ENCODE peak calls at places on chromosomes 6 and 20, in ten cellular contexts. F, J, O, C, H, P, X, S, R and Z are unnamed samples.
A peak's percentile ranks its signal among the peaks of the same experiment; 100 is the strongest.

GRCh38 chr20:2051920-2052319 is 49.7 kb upstream of the STK35 start:
- DNase-seq in X (peak; percentile 13), P (no peak), R (no peak), C (no peak), S (no peak), O (no peak), J (no peak), H (no peak), F (no peak), Z (no peak)

GRCh38 chr6:7899046-7899888 is 11.3 kb downstream of the TXNDC5 start:
- DNase-seq in H (peak; percentile 13), J (peak; percentile 24), R (no peak), F (no peak), P (no peak), X (peak; percentile 35), O (no peak), C (no peak), S (peak; percentile 15), Z (no peak)

GRCh38 chr6:122043421-122043820 is 356.0 kb upstream of the HSF2 start:
- DNase-seq in R (no peak), P (no peak), J (no peak), H (no peak), S (no peak), O (no peak), C (no peak), X (no peak), F (no peak), Z (no peak)

GRCh38 chr6:10801224-10801848 is 37.0 kb downstream of the MAK start:
- DNase-seq in F (no peak), X (peak; percentile 60), J (peak; percentile 82), S (peak; percentile 73), C (peak; percentile 43), H (peak; percentile 62), P (no peak), R (peak; percentile 42), O (peak; percentile 75), Z (peak; percentile 27)

GRCh38 chr6:28254340-28254618 is 2.2 kb upstream of the ZKSCAN4 start:
- DNase-seq in P (no peak), S (no peak), H (no peak), R (no peak), O (no peak), F (no peak), J (no peak), X (no peak), C (no peak), Z (no peak)

GRCh38 chr6:132118144-132118543 is 167.0 kb upstream of the CCN2 start:
- DNase-seq in X (no peak), S (no peak), J (no peak), F (no peak), O (no peak), R (no peak), H (no peak), C (no peak), P (no peak), Z (no peak)

GRCh38 chr6:15626878-15627683 is 35.7 kb downstream of the DTNBP1 start:
- DNase-seq in J (peak; percentile 9), C (no peak), F (no peak), S (no peak), O (peak; percentile 49), R (no peak), P (no peak), X (no peak), H (no peak), Z (no peak)

GRCh38 chr6:162907876-162908481 is 180.2 kb downstream of the PACRG start:
- DNase-seq in O (peak; percentile 76), H (peak; percentile 86), R (peak; percentile 43), S (no peak), F (no peak), P (no peak), X (peak; percentile 52), J (peak; percentile 65), C (peak; percentile 32), Z (no peak)

GRCh38 chr6:71533939-71534379 is 245.3 kb downstream of the OGFRL1 start:
- DNase-seq in P (no peak), O (peak; percentile 65), H (peak; percentile 48), C (no peak), S (no peak), R (no peak), J (peak; percentile 45), F (no peak), X (peak; percentile 1), Z (no peak)

GRCh38 chr6:96014846-96015245 is 928 bp upstream of the FUT9 start:
- DNase-seq in P (no peak), R (no peak), O (no peak), S (no peak), X (no peak), H (no peak), C (no peak), J (no peak), F (no peak), Z (no peak)

GRCh38 chr6:42419490-42420280 is 32.0 kb downstream of the TRERF1 start:
- DNase-seq in H (no peak), S (no peak), C (no peak), O (no peak), P (no peak), X (no peak), J (no peak), R (no peak), F (no peak), Z (no peak)

GRCh38 chr20:2619961-2620595 is 32.4 kb upstream of the NOP56 start:
- DNase-seq in R (no peak), S (no peak), C (peak; percentile 45), P (no peak), J (peak; percentile 48), X (peak; percentile 29), F (no peak), O (peak; percentile 30), H (peak; percentile 5), Z (no peak)

GRCh38 chr6:16803294-16804006 is 42.2 kb upstream of the ATXN1 start:
- DNase-seq in H (peak; percentile 77), P (peak; percentile 45), F (peak; percentile 82), R (no peak), X (no peak), S (peak; percentile 73), O (peak; percentile 95), J (no peak), C (peak; percentile 80), Z (peak; percentile 40)

GRCh38 chr6:158751842-158752424 is 67.2 kb downstream of the EZR start:
- DNase-seq in H (no peak), C (no peak), O (no peak), J (no peak), X (no peak), P (no peak), R (no peak), F (no peak), S (no peak), Z (no peak)

GRCh38 chr6:158751192-158751591 is 68.0 kb downstream of the EZR start:
- DNase-seq in R (no peak), F (no peak), X (no peak), S (no peak), J (no peak), P (no peak), H (no peak), O (no peak), C (no peak), Z (no peak)

GRCh38 chr6:158754738-158755137 is 64.4 kb downstream of the EZR start:
- DNase-seq in C (no peak), S (no peak), R (no peak), O (no peak), P (no peak), X (no peak), F (no peak), H (no peak), J (no peak), Z (no peak)

GRCh38 chr6:158753826-158754225 is 65.3 kb downstream of the EZR start:
- DNase-seq in F (no peak), C (no peak), H (no peak), S (no peak), X (no peak), P (no peak), O (no peak), R (no peak), J (no peak), Z (no peak)

GRCh38 chr6:158752613-158753012 is 66.6 kb downstream of the EZR start:
- DNase-seq in J (no peak), S (no peak), F (peak; percentile 78), P (no peak), R (no peak), X (no peak), O (no peak), H (peak; percentile 43), C (no peak), Z (peak; percentile 48)
- TF ChIP-seq CTCF in J (no peak), S (no peak), F (no peak), P (no peak), R (peak; percentile 30), X (no peak), O (peak; percentile 17), H (peak; percentile 23), C (peak; percentile 48), Z (peak; percentile 39)

DNA sequence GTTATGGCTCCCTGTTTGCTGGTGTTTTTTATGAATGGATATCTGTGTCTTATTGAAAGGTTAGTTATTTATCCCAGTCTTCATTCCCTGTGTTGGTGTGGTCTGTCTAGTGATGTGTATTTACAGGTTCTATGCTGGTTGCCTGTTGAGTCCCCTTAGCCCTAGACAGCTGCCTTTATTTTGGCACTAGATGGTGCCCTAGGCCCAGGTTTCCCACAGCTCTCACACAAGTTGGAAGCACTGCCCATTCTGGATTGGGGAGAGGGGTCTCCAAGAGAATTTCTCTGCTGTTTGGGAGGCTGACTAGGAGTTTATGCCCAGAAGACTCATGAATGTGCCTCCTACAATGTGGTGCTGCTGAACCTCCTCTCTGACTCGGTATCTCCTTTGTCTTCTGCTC is 12.4 kb downstream of the GRM1 start:
- DNase-seq in X (peak; percentile 22), O (peak; percentile 49), R (peak; percentile 4), H (no peak), S (peak; percentile 62), P (no peak), C (peak; percentile 5), F (no peak), J (peak; percentile 31), Z (no peak)
- TF ChIP-seq CTCF in X (peak; percentile 39), O (peak; percentile 67), R (peak; percentile 41), H (no peak), S (peak; percentile 17), P (no peak), C (peak; percentile 42), F (no peak), J (peak; percentile 59), Z (peak; percentile 26)

DNA sequence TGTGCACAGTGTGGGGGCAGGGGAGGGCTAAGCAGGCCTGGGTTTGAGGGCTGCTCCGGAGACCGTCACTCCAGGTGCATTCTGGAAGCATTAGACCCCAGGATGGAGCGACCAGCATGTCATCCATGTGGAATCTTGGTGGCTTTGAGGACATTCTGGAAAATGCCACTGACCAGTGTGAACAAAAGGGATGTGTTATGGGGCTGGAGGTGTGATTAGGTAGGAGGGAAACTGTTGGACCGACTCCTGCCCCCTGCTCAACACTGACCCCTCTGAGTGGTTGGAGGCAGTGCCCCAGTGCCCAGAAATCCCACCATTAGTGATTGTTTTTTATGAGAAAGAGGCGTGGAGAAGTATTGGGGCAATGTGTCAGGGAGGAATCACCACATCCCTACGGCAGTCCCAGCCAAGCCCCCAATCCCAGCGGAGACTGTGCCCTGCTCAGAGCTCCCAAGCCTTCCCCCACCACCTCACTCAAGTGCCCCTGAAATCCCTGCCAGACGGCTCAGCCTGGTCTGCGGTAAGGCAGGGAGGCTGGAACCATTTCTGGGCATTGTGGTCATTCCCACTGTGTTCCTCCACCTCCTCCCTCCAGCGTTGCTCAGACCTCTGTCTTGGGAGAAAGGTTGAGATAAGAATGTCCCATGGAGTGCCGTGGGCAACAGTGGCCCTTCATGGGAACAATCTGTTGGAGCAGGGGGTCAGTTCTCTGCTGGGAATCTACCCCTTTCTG is 44.0 kb upstream of the TTPAL start:
- DNase-seq in P (no peak), F (no peak), J (no peak), S (no peak), X (no peak), R (no peak), H (no peak), O (no peak), C (no peak), Z (no peak)
- TF ChIP-seq CTCF in P (no peak), F (no peak), J (no peak), S (no peak), X (no peak), R (no peak), H (no peak), O (peak; percentile 10), C (peak; percentile 16), Z (no peak)

GRCh38 chr6:161218222-161218621 is 55.6 kb downstream of the AGPAT4 start:
- DNase-seq in R (no peak), X (no peak), J (no peak), F (no peak), S (no peak), C (no peak), H (no peak), O (peak; percentile 51), P (no peak), Z (no peak)
- TF ChIP-seq CTCF in R (no peak), X (no peak), J (peak; percentile 37), F (no peak), S (no peak), C (peak; percentile 44), H (no peak), O (peak; percentile 54), P (no peak), Z (peak; percentile 13)